ENCODE peak calls at places on chromosomes 13 and 19, in nine cellular contexts. One of them, this sample, is unnamed.

GRCh38 chr13:39952244-39953233 is 297.1 kb downstream of the COG6 start:
- DNase-seq in A673: peak
- DNase-seq in NCI-H1092 treated with DMSO at 0.1 percent for 48 hours: no peak
- DNase-seq in choroid plexus epithelial cell: peak
- DNase-seq in psoas muscle: no peak
- DNase-seq in HTR-8/SVneo: no peak
- DNase-seq in HEK293T: no peak
- DNase-seq in neural crest cell: no peak
- DNase-seq in NCI-H187: no peak
- DNase-seq in this sample: no peak

GRCh38 chr13:34223984-34224383 is 406.0 kb downstream of the RFC3 start:
- DNase-seq in NCI-H187: no peak
- DNase-seq in HTR-8/SVneo: no peak
- DNase-seq in choroid plexus epithelial cell: no peak
- DNase-seq in A673: no peak
- DNase-seq in neural crest cell: no peak
- DNase-seq in HEK293T: no peak
- DNase-seq in psoas muscle: no peak
- DNase-seq in NCI-H1092 treated with DMSO at 0.1 percent for 48 hours: no peak
- DNase-seq in this sample: no peak

GRCh38 chr13:75372517-75372916 is 109.5 kb downstream of the TBC1D4 start:
- DNase-seq in NCI-H1092 treated with DMSO at 0.1 percent for 48 hours: peak
- DNase-seq in HEK293T: peak
- DNase-seq in HTR-8/SVneo: peak
- DNase-seq in choroid plexus epithelial cell: peak
- DNase-seq in A673: peak
- DNase-seq in NCI-H187: no peak
- DNase-seq in neural crest cell: peak
- DNase-seq in psoas muscle: no peak
- DNase-seq in this sample: peak

GRCh38 chr19:8640402-8641004 is 10.1 kb downstream of the NFILZ start:
- DNase-seq in choroid plexus epithelial cell: no peak
- DNase-seq in HEK293T: no peak
- DNase-seq in HTR-8/SVneo: no peak
- DNase-seq in psoas muscle: peak
- DNase-seq in NCI-H1092 treated with DMSO at 0.1 percent for 48 hours: no peak
- DNase-seq in NCI-H187: no peak
- DNase-seq in neural crest cell: no peak
- DNase-seq in A673: no peak
- DNase-seq in this sample: no peak

GRCh38 chr19:34241513-34242337 is 12.6 kb upstream of the GARRE1 start:
- DNase-seq in A673: no peak
- DNase-seq in NCI-H1092 treated with DMSO at 0.1 percent for 48 hours: peak
- DNase-seq in neural crest cell: peak
- DNase-seq in psoas muscle: peak
- DNase-seq in HEK293T: peak
- DNase-seq in HTR-8/SVneo: no peak
- DNase-seq in NCI-H187: no peak
- DNase-seq in choroid plexus epithelial cell: peak
- DNase-seq in this sample: peak

GRCh38 chr19:40323705-40324104 is 24.5 kb downstream of the C19orf47 start:
- DNase-seq in neural crest cell: no peak
- DNase-seq in NCI-H187: no peak
- DNase-seq in choroid plexus epithelial cell: no peak
- DNase-seq in psoas muscle: no peak
- DNase-seq in HTR-8/SVneo: no peak
- DNase-seq in NCI-H1092 treated with DMSO at 0.1 percent for 48 hours: no peak
- DNase-seq in HEK293T: no peak
- DNase-seq in A673: no peak
- DNase-seq in this sample: no peak

GRCh38 chr13:32164622-32165268 is 133.2 kb downstream of the FRY start:
- DNase-seq in psoas muscle: no peak
- DNase-seq in NCI-H1092 treated with DMSO at 0.1 percent for 48 hours: peak
- DNase-seq in NCI-H187: peak
- DNase-seq in neural crest cell: peak
- DNase-seq in HEK293T: peak
- DNase-seq in A673: peak
- DNase-seq in HTR-8/SVneo: peak
- DNase-seq in choroid plexus epithelial cell: peak
- DNase-seq in this sample: peak

GRCh38 chr19:1904385-1905070 is 671 bp upstream of the ADAT3 start:
- DNase-seq in NCI-H1092 treated with DMSO at 0.1 percent for 48 hours: no peak
- DNase-seq in choroid plexus epithelial cell: peak
- DNase-seq in HEK293T: no peak
- DNase-seq in A673: peak
- DNase-seq in psoas muscle: peak
- DNase-seq in NCI-H187: no peak
- DNase-seq in HTR-8/SVneo: no peak
- DNase-seq in neural crest cell: no peak
- DNase-seq in this sample: no peak

GRCh38 chr19:45358213-45358792 is 12.1 kb downstream of the ERCC2 start:
- DNase-seq in neural crest cell: no peak
- DNase-seq in choroid plexus epithelial cell: no peak
- DNase-seq in NCI-H1092 treated with DMSO at 0.1 percent for 48 hours: no peak
- DNase-seq in psoas muscle: no peak
- DNase-seq in NCI-H187: no peak
- DNase-seq in HEK293T: no peak
- DNase-seq in HTR-8/SVneo: no peak
- DNase-seq in A673: no peak
- DNase-seq in this sample: no peak

GRCh38 chr13:76522083-76522755 is 364.0 kb downstream of the KCTD12 start:
- DNase-seq in choroid plexus epithelial cell: peak
- DNase-seq in NCI-H187: no peak
- DNase-seq in NCI-H1092 treated with DMSO at 0.1 percent for 48 hours: no peak
- DNase-seq in A673: peak
- DNase-seq in neural crest cell: no peak
- DNase-seq in HEK293T: peak
- DNase-seq in HTR-8/SVneo: no peak
- DNase-seq in psoas muscle: no peak
- DNase-seq in this sample: no peak

GRCh38 chr19:2476451-2477140 is 669 bp downstream of the GADD45B start:
- DNase-seq in NCI-H187: no peak
- DNase-seq in HEK293T: peak
- DNase-seq in HTR-8/SVneo: no peak
- DNase-seq in NCI-H1092 treated with DMSO at 0.1 percent for 48 hours: peak
- DNase-seq in A673: peak
- DNase-seq in neural crest cell: no peak
- DNase-seq in psoas muscle: peak
- DNase-seq in choroid plexus epithelial cell: peak
- DNase-seq in this sample: no peak

GRCh38 chr13:66994097-66994496 is 236.0 kb downstream of the PCDH9 start:
- DNase-seq in NCI-H187: no peak
- DNase-seq in choroid plexus epithelial cell: peak
- DNase-seq in neural crest cell: peak
- DNase-seq in A673: peak
- DNase-seq in HTR-8/SVneo: no peak
- DNase-seq in HEK293T: peak
- DNase-seq in NCI-H1092 treated with DMSO at 0.1 percent for 48 hours: no peak
- DNase-seq in psoas muscle: peak
- DNase-seq in this sample: no peak

GRCh38 chr13:60788156-60788829 is 391.3 kb downstream of the TDRD3 start:
- DNase-seq in HEK293T: no peak
- DNase-seq in NCI-H187: no peak
- DNase-seq in neural crest cell: no peak
- DNase-seq in A673: peak
- DNase-seq in psoas muscle: peak
- DNase-seq in choroid plexus epithelial cell: no peak
- DNase-seq in NCI-H1092 treated with DMSO at 0.1 percent for 48 hours: no peak
- DNase-seq in HTR-8/SVneo: no peak
- DNase-seq in this sample: no peak

GRCh38 chr13:30510811-30511371 is 45.2 kb upstream of the HMGB1 start:
- DNase-seq in NCI-H1092 treated with DMSO at 0.1 percent for 48 hours: no peak
- DNase-seq in NCI-H187: no peak
- DNase-seq in psoas muscle: no peak
- DNase-seq in HTR-8/SVneo: no peak
- DNase-seq in neural crest cell: no peak
- DNase-seq in choroid plexus epithelial cell: peak
- DNase-seq in A673: no peak
- DNase-seq in HEK293T: no peak
- DNase-seq in this sample: no peak

GRCh38 chr19:10615429-10616023 is 9.8 kb upstream of the SLC44A2 start:
- DNase-seq in HEK293T: no peak
- DNase-seq in A673: no peak
- DNase-seq in HTR-8/SVneo: no peak
- DNase-seq in NCI-H1092 treated with DMSO at 0.1 percent for 48 hours: no peak
- DNase-seq in neural crest cell: no peak
- DNase-seq in NCI-H187: no peak
- DNase-seq in psoas muscle: no peak
- DNase-seq in choroid plexus epithelial cell: no peak
- DNase-seq in this sample: no peak

GRCh38 chr19:45717983-45718650 is 12.6 kb downstream of the FBXO46 start:
- DNase-seq in HTR-8/SVneo: no peak
- DNase-seq in HEK293T: no peak
- DNase-seq in NCI-H1092 treated with DMSO at 0.1 percent for 48 hours: no peak
- DNase-seq in A673: no peak
- DNase-seq in NCI-H187: no peak
- DNase-seq in psoas muscle: no peak
- DNase-seq in neural crest cell: no peak
- DNase-seq in choroid plexus epithelial cell: peak
- DNase-seq in this sample: no peak

GRCh38 chr13:41905600-41906254 is 55.2 kb downstream of the VWA8 start:
- DNase-seq in NCI-H1092 treated with DMSO at 0.1 percent for 48 hours: no peak
- DNase-seq in choroid plexus epithelial cell: peak
- DNase-seq in psoas muscle: no peak
- DNase-seq in neural crest cell: no peak
- DNase-seq in A673: peak
- DNase-seq in NCI-H187: no peak
- DNase-seq in HEK293T: peak
- DNase-seq in HTR-8/SVneo: peak
- DNase-seq in this sample: peak

GRCh38 chr19:1418494-1418775 is 11.0 kb downstream of the DAZAP1 start:
- DNase-seq in A673: no peak
- DNase-seq in NCI-H187: no peak
- DNase-seq in neural crest cell: no peak
- DNase-seq in NCI-H1092 treated with DMSO at 0.1 percent for 48 hours: no peak
- DNase-seq in HTR-8/SVneo: no peak
- DNase-seq in psoas muscle: no peak
- DNase-seq in choroid plexus epithelial cell: no peak
- DNase-seq in HEK293T: no peak
- DNase-seq in this sample: no peak

This sample was measured in NCI-H2107.